ENCODE peak calls at places on chromosomes 1 and 21, in eight cellular contexts. I is activated gamma-delta T cell; A is DMS79; M is stimulated activated CD8-positive, alpha-beta memory T cell treated with anti-CD3 and anti-CD28 coated beads, Interleukin-7, amount 100 ng/mL, for 24 hours; O is RPMI8226; Z is NCI-H1092; D is HAP-1; E is uterus. F is an unnamed sample.

GRCh38 chr1:207886227-207886626 is 24.7 kb downstream of the CD34 start:
- DNase-seq in I (no peak), A (no peak), M (no peak), O (no peak), Z (no peak), D (no peak), E (no peak), F (no peak)

GRCh38 chr21:27528697-27529096 is 561.8 kb upstream of the ADAMTS5 start:
- DNase-seq in I (no peak), A (no peak), M (no peak), O (no peak), Z (no peak), D (no peak), E (no peak), F (no peak)

GRCh38 chr1:228369608-228370438 is 36.8 kb downstream of the TRIM11 start:
- DNase-seq in I (no peak), A (no peak), M (no peak), O (no peak), Z (no peak), D (no peak), E (no peak), F (no peak)

GRCh38 chr21:45886610-45887026 is 95.0 kb upstream of the COL6A1 start:
- DNase-seq in I (no peak), A (no peak), M (no peak), O (no peak), Z (no peak), D (no peak), E (no peak), F (no peak)

GRCh38 chr1:224223819-224224714 is 41.0 kb downstream of the DEGS1 start:
- DNase-seq in I (no peak), A (no peak), M (no peak), O (no peak), Z (no peak), D (no peak), E (no peak), F (no peak)

GRCh38 chr21:38229260-38229877 is 27.4 kb upstream of the KCNJ15 start:
- DNase-seq in I (no peak), A (no peak), M (no peak), O (no peak), Z (no peak), D (no peak), E (no peak), F (no peak)

GRCh38 chr1:156295391-156295947 is at the start of gene GLMP:
- DNase-seq in I (no peak), A (peak; percentile 22), M (peak; percentile 17), O (peak; percentile 80), Z (peak; percentile 16), D (no peak), E (peak; percentile 69), F (peak; percentile 27)

GRCh38 chr1:12150456-12151200 is 16.2 kb upstream of the TNFRSF1B start:
- DNase-seq in I (no peak), A (peak; percentile 80), M (no peak), O (no peak), Z (no peak), D (no peak), E (no peak), F (peak; percentile 70)

GRCh38 chr1:41789616-41790330 is 128.9 kb downstream of the HIVEP3 start:
- DNase-seq in I (no peak), A (no peak), M (no peak), O (no peak), Z (no peak), D (no peak), E (no peak), F (no peak)

GRCh38 chr1:211630236-211631081 is 45.0 kb downstream of the NEK2 start:
- DNase-seq in I (no peak), A (no peak), M (no peak), O (no peak), Z (no peak), D (no peak), E (no peak), F (no peak)

GRCh38 chr1:225762444-225762843 is 15.2 kb upstream of the SRP9 start:
- DNase-seq in I (no peak), A (no peak), M (no peak), O (no peak), Z (no peak), D (no peak), E (peak; percentile 38), F (no peak)

GRCh38 chr21:26865857-26866256 is 20.6 kb upstream of the ADAMTS1 start:
- DNase-seq in I (no peak), A (no peak), M (no peak), O (no peak), Z (no peak), D (no peak), E (no peak), F (no peak)

GRCh38 chr21:33308586-33309490 is 15.9 kb upstream of the IFNAR1 start:
- DNase-seq in I (no peak), A (peak; percentile 92), M (no peak), O (peak; percentile 99), Z (peak; percentile 51), D (no peak), E (no peak), F (peak; percentile 90)

GRCh38 chr1:204760350-204761134 is 75.0 kb upstream of the LRRN2 start:
- DNase-seq in I (no peak), A (no peak), M (no peak), O (no peak), Z (no peak), D (no peak), E (no peak), F (no peak)

GRCh38 chr1:83516369-83516768 is 482.6 kb downstream of the TTLL7 start:
- DNase-seq in I (no peak), A (no peak), M (no peak), O (no peak), Z (no peak), D (no peak), E (no peak), F (no peak)

GRCh38 chr1:41582004-41582325 is 97.5 kb upstream of the EDN2 start:
- DNase-seq in I (no peak), A (no peak), M (no peak), O (no peak), Z (no peak), D (no peak), E (no peak), F (no peak)

GRCh38 chr1:240385985-240386978 is 225.7 kb downstream of the GREM2 start:
- DNase-seq in I (no peak), A (no peak), M (no peak), O (no peak), Z (no peak), D (no peak), E (no peak), F (no peak)

GRCh38 chr1:43969746-43970466 is at the start of gene DPH2:
- DNase-seq in I (peak; percentile 81), A (peak; percentile 96), M (peak; percentile 94), O (peak; percentile 99), Z (peak; percentile 99), D (peak; percentile 99), E (peak; percentile 96), F (peak; percentile 91)

GRCh38 chr1:106676021-106676420 is 380.5 kb upstream of the PRMT6 start:
- DNase-seq in I (no peak), A (no peak), M (no peak), O (no peak), Z (no peak), D (no peak), E (no peak), F (no peak)

GRCh38 chr1:202202500-202203168 is 9.0 kb downstream of the LGR6 start:
- DNase-seq in I (no peak), A (no peak), M (no peak), O (no peak), Z (no peak), D (no peak), E (no peak), F (no peak)

GRCh38 chr1:89528382-89528780 is 3.8 kb downstream of the LRRC8B start:
- DNase-seq in I (no peak), A (no peak), M (no peak), O (no peak), Z (no peak), D (no peak), E (no peak), F (no peak)

GRCh38 chr1:112172294-112172882 is 182.9 kb upstream of the KCND3 start:
- DNase-seq in I (no peak), A (no peak), M (no peak), O (peak; percentile 5), Z (no peak), D (peak; percentile 68), E (peak; percentile 28), F (no peak)

GRCh38 chr1:201876148-201876547 is 12.6 kb upstream of the SHISA4 start:
- DNase-seq in I (no peak), A (no peak), M (no peak), O (no peak), Z (no peak), D (peak; percentile 46), E (no peak), F (no peak)

GRCh38 chr21:44082648-44083436 is 24.4 kb upstream of the PWP2 start:
- DNase-seq in I (no peak), A (no peak), M (no peak), O (no peak), Z (no peak), D (no peak), E (no peak), F (no peak)

GRCh38 chr1:167310732-167311131 is 90.0 kb downstream of the POU2F1 start:
- DNase-seq in I (no peak), A (no peak), M (no peak), O (no peak), Z (no peak), D (no peak), E (no peak), F (no peak)

GRCh38 chr1:16172964-16173446 is 17.1 kb upstream of the EPHA2 start:
- DNase-seq in I (no peak), A (no peak), M (no peak), O (no peak), Z (no peak), D (no peak), E (no peak), F (no peak)

GRCh38 chr1:11751087-11751486 is 10.9 kb upstream of the C1orf167 start:
- DNase-seq in I (no peak), A (no peak), M (no peak), O (no peak), Z (no peak), D (no peak), E (no peak), F (no peak)

GRCh38 chr1:175384546-175384945 is 192.0 kb upstream of the KIAA0040 start:
- DNase-seq in I (no peak), A (no peak), M (no peak), O (no peak), Z (no peak), D (no peak), E (no peak), F (no peak)

GRCh38 chr1:201500670-201501120 is 6.2 kb downstream of the CSRP1 start:
- DNase-seq in I (no peak), A (no peak), M (no peak), O (no peak), Z (no peak), D (no peak), E (peak; percentile 62), F (no peak)

GRCh38 chr1:209692745-209693504 is 11.7 kb upstream of the HSD11B1 start:
- DNase-seq in I (no peak), A (peak; percentile 23), M (peak; percentile 38), O (peak; percentile 86), Z (peak; percentile 78), D (peak; percentile 81), E (peak; percentile 74), F (no peak)

GRCh38 chr1:212479188-212479587 is 46.5 kb downstream of the NENF start:
- DNase-seq in I (no peak), A (no peak), M (no peak), O (no peak), Z (no peak), D (no peak), E (no peak), F (no peak)

GRCh38 chr1:201192478-201192804 is 1.8 kb downstream of the IGFN1 start:
- DNase-seq in I (no peak), A (no peak), M (no peak), O (no peak), Z (no peak), D (no peak), E (peak; percentile 66), F (no peak)

GRCh38 chr1:52590275-52590674 is 11.9 kb upstream of the GPX7 start:
- DNase-seq in I (no peak), A (no peak), M (no peak), O (no peak), Z (peak; percentile 7), D (no peak), E (no peak), F (no peak)

GRCh38 chr1:43716559-43717281 is 9.4 kb downstream of the ST3GAL3 start:
- DNase-seq in I (no peak), A (no peak), M (no peak), O (no peak), Z (no peak), D (no peak), E (no peak), F (no peak)